ENCODE peak calls at places on chromosomes 7 and 10, in nine cellular contexts. H, Y, W, F, V, A, R, N and G are unnamed samples.

GRCh38 chr10:78931333-78932083 is 137.3 kb upstream of the ZMIZ1 start:
- DNase-seq in Y (no peak), N (no peak), W (peak; percentile 82), H (peak; percentile 94), R (peak; percentile 39), A (peak; percentile 87), F (peak; percentile 92), V (no peak), G (no peak)

GRCh38 chr7:96417784-96418183 is 95.9 kb upstream of the SLC25A13 start:
- DNase-seq in A (no peak), N (no peak), F (no peak), R (no peak), V (no peak), W (no peak), Y (no peak), H (no peak), G (no peak)

GRCh38 chr7:133931053-133931452 is 196.1 kb upstream of the LRGUK start:
- DNase-seq in W (no peak), A (no peak), N (no peak), V (no peak), R (no peak), H (no peak), Y (no peak), F (peak; percentile 30), G (no peak)

GRCh38 chr7:36487756-36488336 is 98.2 kb downstream of the ANLN start:
- DNase-seq in F (peak; percentile 81), A (peak; percentile 57), V (peak; percentile 65), H (peak; percentile 82), R (peak; percentile 35), W (no peak), Y (peak; percentile 21), N (peak; percentile 59), G (peak; percentile 56)

GRCh38 chr10:62831346-62831745 is 15.2 kb upstream of the EGR2 start:
- DNase-seq in A (peak; percentile 83), H (peak; percentile 32), N (no peak), W (no peak), V (no peak), Y (no peak), F (peak; percentile 86), R (no peak), G (no peak)

GRCh38 chr7:137925091-137925490 is 76.8 kb downstream of the CREB3L2 start:
- DNase-seq in Y (no peak), N (no peak), R (no peak), W (no peak), A (no peak), V (no peak), F (no peak), H (peak; percentile 13), G (no peak)

GRCh38 chr7:151518781-151519044 is 982 bp downstream of the RHEB start:
- DNase-seq in V (peak; percentile 30), N (no peak), H (peak; percentile 59), Y (no peak), W (no peak), A (no peak), R (no peak), F (no peak), G (no peak)

GRCh38 chr10:76382381-76382851 is 951.0 kb downstream of the LRMDA start:
- DNase-seq in R (no peak), N (no peak), W (no peak), V (no peak), F (peak; percentile 62), Y (no peak), A (peak; percentile 27), H (peak; percentile 93), G (no peak)

GRCh38 chr10:34580643-34581042 is 234.5 kb downstream of the PARD3 start:
- DNase-seq in H (peak; percentile 54), A (peak; percentile 52), N (no peak), R (no peak), F (peak; percentile 100), W (no peak), V (no peak), Y (no peak), G (no peak)

GRCh38 chr10:70174058-70174741 is 3.9 kb upstream of the SAR1A start:
- DNase-seq in R (peak; percentile 44), V (no peak), H (no peak), Y (no peak), F (peak; percentile 69), W (no peak), A (no peak), N (peak; percentile 58), G (peak; percentile 29)

GRCh38 chr7:51315393-51316261 is 982 bp downstream of the COBL start:
- DNase-seq in A (no peak), N (no peak), F (peak; percentile 74), Y (no peak), H (peak; percentile 1), R (peak; percentile 78), W (no peak), V (peak; percentile 36), G (no peak)

GRCh38 chr10:121063744-121064143 is 212.6 kb downstream of the WDR11 start:
- DNase-seq in R (peak; percentile 81), V (peak; percentile 51), W (no peak), Y (no peak), H (no peak), F (no peak), N (no peak), A (no peak), G (no peak)

GRCh38 chr10:6351540-6351939 is 148.8 kb downstream of the PFKFB3 start:
- DNase-seq in R (no peak), Y (no peak), H (no peak), F (no peak), W (no peak), N (no peak), V (no peak), A (no peak), G (no peak)

GRCh38 chr7:139118234-139118802 is 8.8 kb upstream of the ZC3HAV1 start:
- DNase-seq in R (no peak), F (peak; percentile 93), V (no peak), Y (peak; percentile 80), H (peak; percentile 48), A (peak; percentile 45), N (no peak), W (no peak), G (no peak)

GRCh38 chr10:133475821-133476640 is 22.3 kb downstream of the SCART1 start:
- DNase-seq in A (no peak), V (no peak), W (no peak), Y (no peak), R (no peak), F (peak; percentile 37), H (no peak), N (peak; percentile 17), G (no peak)

GRCh38 chr10:33145451-33146188 is 187.6 kb upstream of the ITGB1 start:
- DNase-seq in R (no peak), V (no peak), F (no peak), W (no peak), H (no peak), Y (no peak), A (no peak), N (no peak), G (no peak)

DNA sequence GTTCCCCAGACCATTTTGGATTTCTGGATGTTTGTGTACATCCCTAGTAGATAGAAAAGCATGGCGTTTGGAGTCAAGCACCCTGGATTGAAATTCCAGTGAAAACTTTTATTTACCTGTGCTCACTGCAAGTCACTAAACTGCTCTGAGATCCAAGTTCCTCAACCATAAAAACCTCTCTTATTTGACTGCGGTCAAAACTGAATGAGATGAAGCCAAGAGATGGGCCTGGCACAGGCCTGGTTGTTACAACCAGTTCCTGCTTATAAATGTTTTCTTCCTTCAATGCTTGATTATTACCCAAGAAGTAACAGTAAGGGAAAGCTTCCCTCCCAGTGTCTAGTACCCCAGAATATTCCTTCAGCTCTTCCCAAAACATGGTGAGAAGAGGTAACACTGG is 70.9 kb upstream of the HPS1 start:
- DNase-seq in W (no peak), A (no peak), F (no peak), V (no peak), R (no peak), Y (no peak), H (no peak), N (no peak), G (no peak)
- H3K36me3 ChIP-seq in W (no peaks in the 10 kb centered on the region), A (no peaks in the 10 kb centered on the region), F (no peaks in the 10 kb centered on the region), V (no peaks in the 10 kb centered on the region), R (no peaks in the 10 kb centered on the region), Y (no peaks in the 10 kb centered on the region), H (no peaks in the 10 kb centered on the region), N (no peaks in the 10 kb centered on the region), G (no peaks in the 10 kb centered on the region)

GRCh38 chr10:26451903-26452302 is 13.8 kb downstream of the APBB1IP start:
- DNase-seq in A (no peak), F (no peak), R (no peak), Y (no peak), H (no peak), W (no peak), V (no peak), N (no peak), G (no peak)
- H3K36me3 ChIP-seq in A (no peaks in the 10 kb centered on the region), F (no peaks in the 10 kb centered on the region), R (no peaks in the 10 kb centered on the region), Y (no peaks in the 10 kb centered on the region), H (peaks cover 25% of the 10 kb centered on the region), W (no peaks in the 10 kb centered on the region), V (no peaks in the 10 kb centered on the region), N (no peaks in the 10 kb centered on the region), G (no peaks in the 10 kb centered on the region)

GRCh38 chr7:106485031-106485551 is 175.9 kb downstream of the CCDC71L start:
- DNase-seq in R (no peak), Y (no peak), A (peak; percentile 3), W (no peak), N (no peak), F (peak; percentile 49), H (peak; percentile 82), V (no peak), G (no peak)

GRCh38 chr7:106485919-106486318 is 175.0 kb downstream of the CCDC71L start:
- DNase-seq in W (no peak), F (no peak), V (no peak), H (peak; percentile 26), A (no peak), Y (no peak), N (no peak), R (no peak), G (no peak)

GRCh38 chr7:106486331-106486730 is 174.6 kb downstream of the CCDC71L start:
- DNase-seq in V (no peak), R (no peak), W (no peak), A (no peak), N (no peak), F (peak; percentile 78), Y (no peak), H (peak; percentile 61), G (no peak)

GRCh38 chr7:106482091-106482490 is 178.9 kb downstream of the CCDC71L start:
- DNase-seq in N (no peak), W (no peak), R (no peak), V (no peak), F (no peak), Y (no peak), A (no peak), H (no peak), G (no peak)

DNA sequence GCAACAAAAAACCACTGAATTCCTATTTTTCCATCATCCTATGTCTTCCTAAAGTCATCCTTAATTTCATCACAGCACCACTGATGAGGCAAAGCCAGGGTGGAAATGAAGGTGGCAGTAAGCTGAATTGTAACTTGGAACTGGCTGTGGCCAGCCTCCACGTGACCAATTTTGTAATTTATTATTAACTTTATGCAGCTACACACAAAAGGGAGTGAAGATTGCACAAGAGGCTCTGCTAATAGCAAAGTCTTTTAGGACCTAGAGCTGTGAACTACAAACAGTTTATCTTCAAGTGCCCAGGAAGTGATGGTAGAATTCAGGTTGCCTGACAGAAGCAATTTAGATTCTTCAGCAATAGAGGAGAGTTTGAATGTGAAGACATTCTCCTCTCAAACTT is 176.4 kb downstream of the CCDC71L start:
- DNase-seq in A (no peak), W (peak; percentile 72), V (no peak), Y (no peak), F (no peak), H (peak; percentile 44), N (no peak), R (no peak), G (no peak)
- H3K36me3 ChIP-seq in A (no peaks in the 10 kb centered on the region), W (no peaks in the 10 kb centered on the region), V (no peaks in the 10 kb centered on the region), Y (no peaks in the 10 kb centered on the region), F (no peaks in the 10 kb centered on the region), H (no peaks in the 10 kb centered on the region), N (no peaks in the 10 kb centered on the region), R (no peaks in the 10 kb centered on the region), G (no peaks in the 10 kb centered on the region)

GRCh38 chr10:68463365-68464093 is 8.2 kb downstream of the DNA2 start:
- DNase-seq in V (no peak), N (no peak), A (no peak), Y (no peak), W (no peak), R (no peak), F (no peak), H (no peak), G (no peak)
- H3K36me3 ChIP-seq in V (peaks cover 17% of the 10 kb centered on the region), N (no peaks in the 10 kb centered on the region), A (no peaks in the 10 kb centered on the region), Y (no peaks in the 10 kb centered on the region), W (no peaks in the 10 kb centered on the region), R (no peaks in the 10 kb centered on the region), F (peaks cover 72% of the 10 kb centered on the region), H (no peaks in the 10 kb centered on the region), G (no peaks in the 10 kb centered on the region)